ENCODE peak calls at places on chromosomes 1 and 21, in nine cellular contexts. F is sigmoid colon, G is esophagus squamous epithelium, W is astrocyte, V is MM.1S, P is mesenchymal stem cell, N is neural progenitor cell, K is keratinocyte, J is psoas muscle. Y is an unnamed sample.

GRCh38 chr1:55078470-55078869 is 39.1 kb downstream of the PCSK9 start:
- DNase-seq in G (no peak), J (no peak), P (no peak), V (no peak), K (no peak), N (no peak), W (no peak), F (no peak), Y (no peak)

GRCh38 chr1:230191079-230191478 is 124.0 kb downstream of the GALNT2 start:
- DNase-seq in N (no peak), V (no peak), K (no peak), G (no peak), P (peak; percentile 85), F (peak; percentile 93), J (peak; percentile 66), W (peak; percentile 57), Y (no peak)

GRCh38 chr1:222095606-222096475 is 354.0 kb upstream of the DUSP10 start:
- DNase-seq in P (peak; percentile 15), W (no peak), G (no peak), V (peak; percentile 50), N (peak; percentile 51), F (no peak), K (no peak), J (no peak), Y (no peak)

GRCh38 chr1:40036574-40036973 is 4.0 kb upstream of the CAP1 start:
- DNase-seq in K (no peak), V (no peak), N (no peak), W (peak; percentile 89), J (peak; percentile 87), P (peak; percentile 48), F (peak; percentile 91), G (no peak), Y (peak; percentile 92)

GRCh38 chr1:91148641-91149069 is 126.8 kb upstream of the ZNF644 start:
- DNase-seq in N (no peak), F (no peak), G (no peak), W (no peak), K (no peak), P (peak; percentile 8), V (no peak), J (no peak), Y (peak; percentile 16)

GRCh38 chr1:158045639-158046038 is 52.2 kb downstream of the KIRREL1 start:
- DNase-seq in K (no peak), W (peak; percentile 89), P (peak; percentile 67), J (no peak), V (no peak), F (no peak), N (peak; percentile 60), G (no peak), Y (peak; percentile 45)

GRCh38 chr21:45950740-45951515 is 30.6 kb upstream of the COL6A1 start:
- DNase-seq in J (peak; percentile 76), V (no peak), G (no peak), P (no peak), W (peak; percentile 25), K (no peak), F (peak; percentile 93), N (no peak), Y (peak; percentile 95)

GRCh38 chr1:64864018-64864945 is 102.1 kb downstream of the JAK1 start:
- DNase-seq in P (peak; percentile 16), W (no peak), V (peak; percentile 95), K (no peak), G (peak; percentile 52), J (peak; percentile 81), F (peak; percentile 80), N (no peak), Y (no peak)

GRCh38 chr1:170692866-170693575 is 29.1 kb downstream of the PRRX1 start:
- DNase-seq in K (no peak), N (no peak), G (no peak), F (no peak), J (no peak), P (peak; percentile 45), V (no peak), W (peak; percentile 75), Y (no peak)

GRCh38 chr1:32893198-32894018 is 7.1 kb downstream of the HPCA start:
- DNase-seq in J (peak; percentile 61), W (peak; percentile 15), K (no peak), N (peak; percentile 86), V (no peak), P (no peak), F (peak; percentile 77), G (no peak), Y (peak; percentile 28)

GRCh38 chr1:32891630-32892029 is 5.3 kb downstream of the HPCA start:
- DNase-seq in W (no peak), K (no peak), J (no peak), F (no peak), N (no peak), P (no peak), V (no peak), G (no peak), Y (no peak)

GRCh38 chr1:32894019-32894600 is 7.1 kb downstream of the TMEM54 start:
- DNase-seq in J (no peak), P (no peak), G (no peak), V (no peak), W (no peak), N (peak; percentile 55), F (no peak), K (no peak), Y (no peak)

GRCh38 chr1:32891241-32891570 is 4.9 kb downstream of the HPCA start:
- DNase-seq in J (no peak), P (no peak), V (no peak), W (peak; percentile 18), N (no peak), G (no peak), K (no peak), F (no peak), Y (no peak)

GRCh38 chr1:32892368-32893197 is 6.3 kb downstream of the HPCA start:
- DNase-seq in W (no peak), J (peak; percentile 59), G (no peak), N (peak; percentile 88), K (no peak), F (peak; percentile 60), V (no peak), P (no peak), Y (no peak)
- H3K4me3 ChIP-seq in W (peak overlapping the region; percentile 42), J (peak overlapping the region; percentile 64), G (peak overlapping the region; percentile 50), N (peak overlapping the region; percentile 65), K (peak overlapping the region; percentile 46), F (peak overlapping the region; percentile 36), V (no peak overlapping the region), P (peak overlapping the region; percentile 48), Y (no peak overlapping the region)

DNA sequence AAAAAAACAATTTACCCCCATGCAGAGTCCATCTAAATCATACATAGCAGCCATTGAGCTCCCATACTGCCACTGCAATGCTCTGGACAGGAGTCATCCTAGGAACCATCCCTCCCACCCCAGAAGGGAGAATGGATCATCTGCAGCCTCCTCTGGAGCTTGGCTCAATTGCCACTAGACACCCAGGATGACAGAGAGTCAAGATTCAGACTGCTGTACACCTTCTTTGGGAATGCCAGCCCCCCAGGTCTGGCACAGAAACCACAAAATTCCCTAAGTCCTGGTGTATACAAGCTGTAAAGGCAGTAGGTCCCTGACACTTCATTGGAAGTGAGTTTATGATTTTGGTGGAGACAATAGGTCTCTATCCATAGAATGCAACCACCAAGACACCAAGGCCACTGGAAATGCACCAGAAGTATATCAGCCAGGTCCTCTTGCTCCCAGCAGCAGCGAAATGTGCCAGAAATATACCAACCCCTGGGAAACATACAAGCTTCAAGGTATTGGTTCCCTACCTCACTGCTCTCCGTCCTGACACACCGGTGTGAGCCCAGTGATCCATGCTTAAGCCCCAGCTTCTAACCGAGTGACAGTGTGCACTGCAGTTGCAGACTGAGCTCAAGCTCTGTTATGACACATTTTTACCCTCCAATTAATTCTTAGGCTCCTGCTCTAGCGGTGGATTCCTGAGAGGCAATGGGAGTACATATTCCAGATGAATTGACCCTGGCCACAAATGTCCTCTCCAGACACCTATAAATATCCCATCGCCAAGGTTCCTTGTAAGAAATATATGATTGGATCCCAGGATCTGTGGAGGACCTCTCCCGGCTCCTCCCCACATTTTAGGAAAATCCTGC is 4.4 kb downstream of the TAL1 start:
- DNase-seq in N (no peak), K (no peak), G (no peak), P (no peak), V (no peak), F (no peak), J (no peak), W (no peak), Y (no peak)
- H3K27me3 ChIP-seq in N (peaks cover 100% of the 10 kb centered on the region), K (peaks cover 99% of the 10 kb centered on the region), G (peaks cover 100% of the 10 kb centered on the region), P (peaks cover 96% of the 10 kb centered on the region), V (peaks cover 88% of the 10 kb centered on the region), F (peaks cover 94% of the 10 kb centered on the region), J (peaks cover 100% of the 10 kb centered on the region), W (peaks cover 93% of the 10 kb centered on the region), Y (peaks cover 51% of the 10 kb centered on the region)

GRCh38 chr1:210237981-210238380 is 5.4 kb downstream of the SERTAD4 start:
- DNase-seq in N (no peak), V (no peak), G (no peak), F (no peak), P (no peak), W (no peak), K (no peak), J (no peak), Y (no peak)

GRCh38 chr1:210236386-210236839 is 3.8 kb downstream of the SERTAD4 start:
- DNase-seq in V (no peak), G (no peak), P (peak; percentile 92), K (no peak), J (no peak), F (no peak), W (peak; percentile 93), N (no peak), Y (no peak)

GRCh38 chr1:210236840-210237409 is 4.3 kb downstream of the SERTAD4 start:
- DNase-seq in W (peak; percentile 88), K (no peak), G (no peak), V (no peak), J (peak; percentile 68), N (peak; percentile 23), P (peak; percentile 88), F (peak; percentile 94), Y (peak; percentile 84)

GRCh38 chr1:210235363-210236053 is 2.9 kb downstream of the SERTAD4 start:
- DNase-seq in K (no peak), F (no peak), W (no peak), V (no peak), G (no peak), N (no peak), P (no peak), J (no peak), Y (no peak)

GRCh38 chr1:210237514-210237913 is 4.9 kb downstream of the SERTAD4 start:
- DNase-seq in F (no peak), P (no peak), J (no peak), V (no peak), N (no peak), G (no peak), K (no peak), W (no peak), Y (no peak)
- H3K9me3 ChIP-seq in F (no peaks in the 10 kb centered on the region), P (no peaks in the 10 kb centered on the region), J (no peaks in the 10 kb centered on the region), V (no peaks in the 10 kb centered on the region), N (no peaks in the 10 kb centered on the region), G (no peaks in the 10 kb centered on the region), K (no peaks in the 10 kb centered on the region), W (no peaks in the 10 kb centered on the region), Y (no peaks in the 10 kb centered on the region)

DNA sequence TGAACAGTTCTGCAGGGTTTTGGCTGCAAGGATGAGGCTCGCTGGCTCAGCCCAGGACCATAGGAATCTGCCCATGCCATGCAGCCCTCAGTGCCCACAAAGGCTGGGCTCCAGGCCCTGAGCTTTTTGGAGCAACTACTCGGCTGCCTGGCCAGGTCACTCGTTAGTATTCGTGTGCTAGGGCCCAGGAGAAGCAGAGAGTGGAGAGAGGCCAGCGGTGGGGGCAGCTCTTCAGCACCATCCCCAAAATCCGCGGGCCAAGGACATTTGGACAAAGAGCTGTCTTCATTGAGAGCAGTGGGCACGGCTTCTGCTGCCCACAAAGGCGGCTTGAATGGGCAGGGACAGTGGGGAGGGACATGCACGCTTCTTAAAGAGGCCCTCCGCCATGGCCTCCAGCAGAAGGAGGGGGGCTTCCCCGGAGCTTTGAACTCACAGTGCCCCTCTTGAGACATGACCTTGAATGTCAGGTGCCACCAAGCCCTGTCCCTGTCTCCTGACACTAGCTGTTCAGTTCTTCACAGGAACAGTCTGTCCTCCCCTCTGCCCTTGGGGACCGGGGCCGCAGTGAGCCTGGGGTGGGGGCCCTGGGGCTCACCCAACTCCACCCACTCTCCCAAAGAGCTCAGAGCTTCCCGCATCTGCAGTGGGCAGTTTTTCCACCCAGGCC is 106.1 kb upstream of the ARHGEF16 start:
- DNase-seq in W (no peak), G (no peak), F (no peak), N (no peak), P (no peak), J (no peak), K (no peak), V (no peak), Y (no peak)
- H3K4me3 ChIP-seq in W (no peak overlapping the region), G (no peak overlapping the region), F (no peak overlapping the region), N (no peak overlapping the region), P (no peak overlapping the region), J (no peak overlapping the region), K (no peak overlapping the region), V (no peak overlapping the region), Y (no peak overlapping the region)

Y was measured in MG63.